ENCODE peak calls at places on chromosomes 5 and 9, in six cellular contexts. X is GM23338; N is Peyer's patch; F is CD8-positive, alpha-beta T cell; R is aorta; I is cardiac muscle cell. Q is an unnamed sample.

GRCh38 chr9:95218790-95219189 is 98.7 kb downstream of the FANCC start:
- DNase-seq in I (no peak), R (no peak), F (no peak), X (peak; percentile 42), N (no peak), Q (no peak)

GRCh38 chr5:135553688-135554462 is 18.1 kb upstream of the NEUROG1 start:
- DNase-seq in N (peak; percentile 61), F (no peak), R (no peak), I (peak; percentile 50), X (peak; percentile 78), Q (no peak)

GRCh38 chr5:119031905-119032304 is 39.0 kb upstream of the DMXL1 start:
- DNase-seq in F (no peak), N (no peak), I (no peak), X (peak; percentile 13), R (peak; percentile 52), Q (no peak)

GRCh38 chr5:3100921-3101551 is 349.6 kb upstream of the IRX2 start:
- DNase-seq in N (no peak), X (peak; percentile 87), F (no peak), R (no peak), I (no peak), Q (no peak)

GRCh38 chr9:16727452-16728127 is 142.9 kb downstream of the BNC2 start:
- DNase-seq in F (no peak), I (no peak), R (no peak), X (no peak), N (no peak), Q (no peak)

GRCh38 chr5:36060516-36060885 is 6.2 kb downstream of the UGT3A2 start:
- DNase-seq in X (peak; percentile 43), F (no peak), N (no peak), R (no peak), I (no peak), Q (peak; percentile 62)

GRCh38 chr5:136516617-136517016 is 151.3 kb upstream of the TRPC7 start:
- DNase-seq in X (no peak), R (no peak), F (no peak), I (no peak), N (no peak), Q (no peak)

GRCh38 chr5:135891280-135891679 is 4.4 kb downstream of the IL9 start:
- DNase-seq in I (no peak), X (no peak), N (no peak), F (no peak), R (no peak), Q (no peak)

GRCh38 chr5:39420482-39421145 is 4.2 kb downstream of the DAB2 start:
- DNase-seq in I (no peak), F (no peak), X (no peak), R (peak; percentile 93), N (peak; percentile 61), Q (peak; percentile 97)

GRCh38 chr9:107585465-107585864 is 95.9 kb upstream of the KLF4 start:
- DNase-seq in I (no peak), X (no peak), N (peak; percentile 54), F (no peak), R (no peak), Q (no peak)

GRCh38 chr5:76450059-76450458 is 47.0 kb downstream of the IQGAP2 start:
- DNase-seq in I (no peak), R (no peak), X (no peak), F (no peak), N (no peak), Q (no peak)

DNA sequence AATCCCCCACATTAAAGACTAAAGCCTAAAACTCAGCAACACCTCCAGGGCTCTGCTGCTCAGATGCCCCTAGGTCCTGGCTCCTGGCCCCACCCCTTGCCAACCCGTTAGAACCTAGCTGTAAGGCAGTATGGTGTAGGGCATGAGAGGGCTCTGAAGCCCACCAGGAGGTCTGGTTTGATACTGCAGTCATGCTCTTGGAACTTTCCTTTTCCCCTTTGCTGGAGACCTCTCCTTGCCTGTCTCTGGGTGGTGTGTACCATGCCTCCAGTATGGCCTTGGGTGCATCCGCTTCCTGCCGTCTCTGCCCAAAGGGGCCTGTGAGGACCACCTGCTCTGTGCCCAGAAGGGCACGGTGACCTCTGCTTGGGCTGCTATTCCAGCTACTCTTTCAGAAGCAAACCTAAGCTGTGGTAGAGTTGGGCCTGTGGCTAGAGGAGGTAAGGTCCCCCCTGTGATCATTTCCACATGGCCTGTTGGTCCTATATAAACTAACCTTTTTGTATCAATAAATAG is 3.5 kb downstream of the TENT4A start:
- DNase-seq in F (no peak), X (no peak), N (no peak), R (no peak), I (no peak), Q (no peak)
- H3K4me1 ChIP-seq in F (peaks cover 59% of the 10 kb centered on the region), X (peaks cover 33% of the 10 kb centered on the region), N (peaks cover 17% of the 10 kb centered on the region), R (peaks cover 7% of the 10 kb centered on the region), I (peaks cover 45% of the 10 kb centered on the region), Q (peaks cover 29% of the 10 kb centered on the region)

GRCh38 chr5:178236126-178236525 is 3.5 kb upstream of the PHYKPL start:
- DNase-seq in N (no peak), X (no peak), I (no peak), R (no peak), F (no peak), Q (no peak)

GRCh38 chr5:178238711-178239592 is 6.3 kb upstream of the PHYKPL start:
- DNase-seq in N (no peak), I (no peak), X (peak; percentile 35), F (peak; percentile 28), R (peak; percentile 43), Q (no peak)

GRCh38 chr5:178236685-178237084 is 4.1 kb upstream of the PHYKPL start:
- DNase-seq in N (no peak), R (peak; percentile 55), F (no peak), X (no peak), I (no peak), Q (no peak)

GRCh38 chr5:178238313-178238635 is 5.7 kb upstream of the PHYKPL start:
- DNase-seq in F (no peak), R (no peak), X (no peak), N (no peak), I (no peak), Q (no peak)

DNA sequence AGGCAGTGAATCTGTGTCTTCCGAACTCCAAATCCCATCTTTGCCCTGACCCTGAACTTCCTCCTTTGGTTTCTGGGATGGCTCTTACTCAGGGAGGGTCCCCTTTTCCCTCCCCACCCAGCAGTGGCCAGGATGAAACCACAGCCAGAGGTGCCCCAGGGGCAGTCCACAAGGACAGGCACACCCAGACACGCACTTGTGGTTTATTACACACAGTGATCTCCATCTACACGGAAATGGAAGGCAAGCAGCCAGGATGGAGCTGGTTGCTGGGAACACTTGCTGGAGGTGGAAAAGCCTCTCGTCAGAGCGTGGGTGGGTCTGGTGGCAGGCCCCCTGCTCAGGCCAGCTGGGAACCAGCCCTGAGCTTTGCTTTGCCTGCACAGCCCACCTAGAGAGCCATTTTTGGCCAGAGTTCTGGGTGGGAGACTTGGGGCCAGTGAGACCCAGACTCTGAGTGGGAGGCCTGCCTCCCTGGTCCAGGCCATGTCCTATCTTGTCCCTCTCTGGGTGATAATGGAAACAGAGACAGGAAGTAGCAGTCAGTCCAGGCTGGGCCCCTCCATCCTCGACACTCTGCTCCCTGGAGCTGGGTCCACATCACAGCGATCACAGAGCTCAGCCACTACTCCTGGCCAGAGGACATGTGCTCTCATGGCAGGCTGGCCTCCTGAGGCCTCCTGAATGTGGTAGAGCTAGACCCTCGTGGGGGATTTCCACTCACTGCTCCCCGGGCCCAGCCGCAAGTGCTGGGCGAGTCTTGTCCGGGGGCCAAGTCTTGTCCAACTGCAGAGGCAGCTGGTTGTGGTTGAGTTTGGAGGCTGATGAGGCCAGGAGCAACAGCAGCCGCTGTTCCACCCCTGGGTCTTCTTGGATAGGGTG is 5.1 kb upstream of the PHYKPL start:
- DNase-seq in R (peak; percentile 45), F (no peak), N (peak; percentile 82), X (no peak), I (no peak), Q (no peak)
- H3K4me1 ChIP-seq in R (no peaks in the 10 kb centered on the region), F (peaks cover 83% of the 10 kb centered on the region), N (peaks cover 34% of the 10 kb centered on the region), X (no peaks in the 10 kb centered on the region), I (peaks cover 3% of the 10 kb centered on the region), Q (peaks cover 4% of the 10 kb centered on the region)

DNA sequence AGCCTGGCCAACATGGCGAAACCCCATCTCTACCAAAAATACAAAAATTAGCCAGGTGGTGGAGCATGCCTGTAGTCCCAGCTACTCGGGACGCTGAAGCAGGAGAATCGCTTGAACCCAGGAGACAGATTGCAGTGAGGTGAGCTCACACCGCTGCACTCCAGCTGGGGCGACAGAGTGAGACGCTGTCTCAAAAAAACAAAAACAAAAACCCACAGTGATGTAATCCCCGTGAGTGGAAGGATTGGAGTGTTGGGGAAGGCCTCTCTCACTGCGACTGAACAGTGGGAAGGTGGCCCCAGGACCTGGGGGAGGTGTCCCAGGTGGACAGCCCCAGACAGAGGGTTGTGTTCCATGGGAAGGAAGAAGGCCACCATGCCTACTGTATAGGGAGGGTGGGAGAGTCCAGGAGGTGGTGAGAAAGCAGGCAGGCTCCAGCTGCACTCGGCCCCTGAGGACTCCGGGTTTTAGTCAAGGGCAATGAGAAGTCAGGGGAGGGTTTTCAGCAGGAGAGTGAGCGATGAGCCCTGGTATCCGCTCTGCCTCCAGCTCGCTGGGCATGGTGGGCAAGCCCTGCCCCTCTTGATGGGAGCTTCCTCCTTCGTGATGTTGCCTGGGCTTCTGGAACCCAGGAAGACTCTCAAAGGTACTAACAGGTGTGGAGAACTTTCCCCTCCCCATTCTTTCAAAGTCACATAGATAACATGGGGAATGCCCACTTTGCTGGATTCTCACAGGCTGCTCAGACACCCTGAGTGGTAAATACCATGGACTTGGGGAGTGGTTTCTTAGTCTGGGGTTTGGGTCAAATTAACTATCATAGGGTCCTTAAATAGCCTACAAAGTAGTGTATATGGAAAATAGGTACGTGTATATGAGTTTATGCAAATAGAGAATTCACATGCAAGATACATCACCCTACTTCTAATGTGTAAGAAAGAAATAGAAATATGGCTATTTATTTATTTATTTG is 74.7 kb downstream of the PPARGC1B start:
- DNase-seq in R (no peak), I (no peak), X (no peak), F (no peak), N (no peak), Q (no peak)
- H3K4me1 ChIP-seq in R (no peaks in the 10 kb centered on the region), I (peaks cover 54% of the 10 kb centered on the region), X (peaks cover 16% of the 10 kb centered on the region), F (no peaks in the 10 kb centered on the region), N (no peaks in the 10 kb centered on the region), Q (peaks cover 8% of the 10 kb centered on the region)

GRCh38 chr5:59757442-59757841 is 136.1 kb downstream of the PDE4D start:
- DNase-seq in R (no peak), I (no peak), F (no peak), N (no peak), X (peak; percentile 23), Q (no peak)

GRCh38 chr5:59755476-59755875 is 138.1 kb downstream of the PDE4D start:
- DNase-seq in R (no peak), N (no peak), F (no peak), I (no peak), X (no peak), Q (no peak)

GRCh38 chr5:59759600-59760357 is 133.7 kb downstream of the PDE4D start:
- DNase-seq in I (no peak), X (peak; percentile 41), N (no peak), R (no peak), F (no peak), Q (no peak)

GRCh38 chr5:59758566-59758965 is 135.0 kb downstream of the PDE4D start:
- DNase-seq in R (no peak), X (no peak), N (no peak), I (no peak), F (no peak), Q (no peak)

DNA sequence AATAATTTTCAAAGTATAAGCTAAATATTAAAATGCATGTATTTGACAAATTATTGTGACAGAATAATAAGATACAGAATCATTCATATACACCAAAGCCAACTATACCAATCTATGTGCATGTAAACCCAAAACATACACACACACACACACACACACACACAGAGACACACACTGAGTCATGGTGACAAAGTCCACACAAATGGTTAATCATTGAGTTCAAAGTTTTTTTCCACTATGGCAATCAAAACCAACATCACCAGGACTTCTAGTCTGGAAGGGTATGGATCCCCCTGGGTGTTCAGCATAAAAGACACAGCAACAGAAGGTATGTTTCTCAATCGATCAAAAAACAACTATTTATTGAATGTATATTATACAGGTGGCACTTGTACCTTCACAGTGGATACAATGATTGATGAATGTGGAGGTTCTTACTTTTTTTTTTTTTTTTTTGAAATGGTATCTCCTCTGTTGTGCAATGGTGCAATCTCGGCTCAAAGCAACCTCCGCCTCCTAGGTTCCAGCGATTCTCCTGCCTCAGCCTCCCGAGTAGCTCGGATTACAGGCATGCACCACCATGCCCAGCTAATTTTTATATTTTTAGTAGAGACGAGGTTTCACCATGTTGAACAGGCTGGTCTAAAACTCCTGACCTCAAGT is 137.0 kb downstream of the PDE4D start:
- DNase-seq in R (no peak), I (no peak), X (no peak), F (no peak), N (peak; percentile 73), Q (no peak)
- H3K4me1 ChIP-seq in R (no peaks in the 10 kb centered on the region), I (no peaks in the 10 kb centered on the region), X (no peaks in the 10 kb centered on the region), F (no peaks in the 10 kb centered on the region), N (no peaks in the 10 kb centered on the region), Q (peaks cover 13% of the 10 kb centered on the region)